ENCODE peak calls at places on chromosomes 1 and 21, in five cellular contexts. One of them, this sample, is unnamed.
A peak's percentile ranks its signal among the peaks of the same experiment; 100 is the strongest.

GRCh38 chr21:39713905-39714304 is 31.1 kb upstream of the IGSF5 start:
- DNase-seq in adrenal gland: no peak
- DNase-seq in mammary epithelial cell: no peak
- DNase-seq in heart right ventricle: peak; percentile 4
- DNase-seq in CD8-positive, alpha-beta T cell: no peak
- DNase-seq in this sample: no peak

GRCh38 chr1:38046884-38047602 is 450 bp upstream of the POU3F1 start:
- DNase-seq in adrenal gland: peak; percentile 87
- DNase-seq in mammary epithelial cell: peak; percentile 90
- DNase-seq in heart right ventricle: peak; percentile 85
- DNase-seq in CD8-positive, alpha-beta T cell: peak; percentile 35
- DNase-seq in this sample: peak; percentile 30

GRCh38 chr1:225909477-225909876 is 14.6 kb downstream of the PYCR2 start:
- DNase-seq in adrenal gland: no peak
- DNase-seq in mammary epithelial cell: no peak
- DNase-seq in heart right ventricle: no peak
- DNase-seq in CD8-positive, alpha-beta T cell: no peak
- DNase-seq in this sample: no peak

GRCh38 chr1:152141971-152142584 is 16.9 kb downstream of the RPTN start:
- DNase-seq in adrenal gland: peak; percentile 64
- DNase-seq in mammary epithelial cell: peak; percentile 54
- DNase-seq in heart right ventricle: peak; percentile 53
- DNase-seq in CD8-positive, alpha-beta T cell: no peak
- DNase-seq in this sample: peak; percentile 24

GRCh38 chr1:208944981-208945451 is 638.5 kb upstream of the CAMK1G start:
- DNase-seq in adrenal gland: no peak
- DNase-seq in mammary epithelial cell: no peak
- DNase-seq in heart right ventricle: no peak
- DNase-seq in CD8-positive, alpha-beta T cell: no peak
- DNase-seq in this sample: no peak

GRCh38 chr1:42173961-42174715 is 9.6 kb upstream of the GUCA2A start:
- DNase-seq in adrenal gland: no peak
- DNase-seq in mammary epithelial cell: peak; percentile 94
- DNase-seq in heart right ventricle: no peak
- DNase-seq in CD8-positive, alpha-beta T cell: no peak
- DNase-seq in this sample: no peak

GRCh38 chr1:60942291-60942690 is 140.1 kb upstream of the NFIA start:
- DNase-seq in adrenal gland: no peak
- DNase-seq in mammary epithelial cell: peak; percentile 65
- DNase-seq in heart right ventricle: no peak
- DNase-seq in CD8-positive, alpha-beta T cell: no peak
- DNase-seq in this sample: no peak

GRCh38 chr1:76868154-76868882 is 1.0 kb downstream of the ST6GALNAC5 start:
- DNase-seq in adrenal gland: peak; percentile 56
- DNase-seq in mammary epithelial cell: peak; percentile 46
- DNase-seq in heart right ventricle: no peak
- DNase-seq in CD8-positive, alpha-beta T cell: no peak
- DNase-seq in this sample: peak; percentile 11

GRCh38 chr1:210532223-210532598 is 203.5 kb downstream of the HHAT start:
- DNase-seq in adrenal gland: no peak
- DNase-seq in mammary epithelial cell: no peak
- DNase-seq in heart right ventricle: no peak
- DNase-seq in CD8-positive, alpha-beta T cell: no peak
- DNase-seq in this sample: no peak

GRCh38 chr1:40404670-40405462 is 31.3 kb downstream of the SMAP2 start:
- DNase-seq in adrenal gland: no peak
- DNase-seq in mammary epithelial cell: peak; percentile 30
- DNase-seq in heart right ventricle: peak; percentile 27
- DNase-seq in CD8-positive, alpha-beta T cell: no peak
- DNase-seq in this sample: no peak

GRCh38 chr1:96596226-96596625 is 125.4 kb upstream of the PTBP2 start:
- DNase-seq in adrenal gland: peak; percentile 27
- DNase-seq in mammary epithelial cell: peak; percentile 21
- DNase-seq in heart right ventricle: no peak
- DNase-seq in CD8-positive, alpha-beta T cell: no peak
- DNase-seq in this sample: no peak

GRCh38 chr1:39925727-39926342 is 24.1 kb upstream of the MYCL start:
- DNase-seq in adrenal gland: no peak
- DNase-seq in mammary epithelial cell: no peak
- DNase-seq in heart right ventricle: no peak
- DNase-seq in CD8-positive, alpha-beta T cell: no peak
- DNase-seq in this sample: peak; percentile 31

GRCh38 chr1:214648776-214649175 is 45.8 kb downstream of the CENPF start:
- DNase-seq in adrenal gland: no peak
- DNase-seq in mammary epithelial cell: no peak
- DNase-seq in heart right ventricle: no peak
- DNase-seq in CD8-positive, alpha-beta T cell: no peak
- DNase-seq in this sample: no peak

GRCh38 chr1:53590581-53591515 is 131.6 kb downstream of the DMRTB1 start:
- DNase-seq in adrenal gland: no peak
- DNase-seq in mammary epithelial cell: no peak
- DNase-seq in heart right ventricle: peak; percentile 20
- DNase-seq in CD8-positive, alpha-beta T cell: no peak
- DNase-seq in this sample: peak; percentile 12

GRCh38 chr1:159161001-159161718 is 10.3 kb upstream of the CADM3 start:
- DNase-seq in adrenal gland: peak; percentile 86
- DNase-seq in mammary epithelial cell: peak; percentile 81
- DNase-seq in heart right ventricle: peak; percentile 69
- DNase-seq in CD8-positive, alpha-beta T cell: peak; percentile 28
- DNase-seq in this sample: peak; percentile 80

GRCh38 chr1:9746211-9746610 is 77.6 kb downstream of the CLSTN1 start:
- DNase-seq in adrenal gland: peak; percentile 58
- DNase-seq in mammary epithelial cell: no peak
- DNase-seq in heart right ventricle: no peak
- DNase-seq in CD8-positive, alpha-beta T cell: no peak
- DNase-seq in this sample: no peak

GRCh38 chr1:44433209-44433608 is 28.2 kb downstream of the RNF220 start:
- DNase-seq in adrenal gland: no peak
- DNase-seq in mammary epithelial cell: no peak
- DNase-seq in heart right ventricle: no peak
- DNase-seq in CD8-positive, alpha-beta T cell: no peak
- DNase-seq in this sample: no peak

GRCh38 chr1:58815069-58815679 is 31.3 kb upstream of the JUN start:
- DNase-seq in adrenal gland: peak; percentile 92
- DNase-seq in mammary epithelial cell: peak; percentile 85
- DNase-seq in heart right ventricle: peak; percentile 83
- DNase-seq in CD8-positive, alpha-beta T cell: peak; percentile 25
- DNase-seq in this sample: peak; percentile 82

GRCh38 chr1:39940253-39940652 is 14.7 kb upstream of the MFSD2A start:
- DNase-seq in adrenal gland: peak; percentile 32
- DNase-seq in mammary epithelial cell: no peak
- DNase-seq in heart right ventricle: no peak
- DNase-seq in CD8-positive, alpha-beta T cell: no peak
- DNase-seq in this sample: no peak

GRCh38 chr1:155320661-155321576 is at the start of gene RUSC1:
- DNase-seq in adrenal gland: peak; percentile 83
- DNase-seq in mammary epithelial cell: no peak
- DNase-seq in heart right ventricle: peak; percentile 88
- DNase-seq in CD8-positive, alpha-beta T cell: peak; percentile 40
- DNase-seq in this sample: no peak

GRCh38 chr1:113219377-113219776 is 146.4 kb downstream of the LRIG2 start:
- DNase-seq in adrenal gland: no peak
- DNase-seq in mammary epithelial cell: no peak
- DNase-seq in heart right ventricle: no peak
- DNase-seq in CD8-positive, alpha-beta T cell: no peak
- DNase-seq in this sample: no peak

GRCh38 chr1:181101581-181102226 is 13.2 kb downstream of the IER5 start:
- DNase-seq in adrenal gland: no peak
- DNase-seq in mammary epithelial cell: peak; percentile 66
- DNase-seq in heart right ventricle: no peak
- DNase-seq in CD8-positive, alpha-beta T cell: no peak
- DNase-seq in this sample: no peak
- H3K4me3 ChIP-seq in adrenal gland: no peak overlapping the region
- H3K4me3 ChIP-seq in mammary epithelial cell: no peak overlapping the region
- H3K4me3 ChIP-seq in heart right ventricle: no peak overlapping the region
- H3K4me3 ChIP-seq in CD8-positive, alpha-beta T cell: no peak overlapping the region
- H3K4me3 ChIP-seq in this sample: no peak overlapping the region

GRCh38 chr1:163094182-163094581 is 25.0 kb downstream of the RGS4 start:
- DNase-seq in adrenal gland: no peak
- DNase-seq in mammary epithelial cell: no peak
- DNase-seq in heart right ventricle: no peak
- DNase-seq in CD8-positive, alpha-beta T cell: no peak
- DNase-seq in this sample: no peak
- H3K4me3 ChIP-seq in adrenal gland: no peak overlapping the region
- H3K4me3 ChIP-seq in mammary epithelial cell: no peak overlapping the region
- H3K4me3 ChIP-seq in heart right ventricle: no peak overlapping the region
- H3K4me3 ChIP-seq in CD8-positive, alpha-beta T cell: no peak overlapping the region
- H3K4me3 ChIP-seq in this sample: no peak overlapping the region

GRCh38 chr1:48741380-48741779 is 35.3 kb downstream of the BEND5 start:
- DNase-seq in adrenal gland: no peak
- DNase-seq in mammary epithelial cell: no peak
- DNase-seq in heart right ventricle: no peak
- DNase-seq in CD8-positive, alpha-beta T cell: no peak
- DNase-seq in this sample: no peak

GRCh38 chr1:48749068-48749467 is 27.6 kb downstream of the BEND5 start:
- DNase-seq in adrenal gland: no peak
- DNase-seq in mammary epithelial cell: no peak
- DNase-seq in heart right ventricle: no peak
- DNase-seq in CD8-positive, alpha-beta T cell: no peak
- DNase-seq in this sample: no peak

GRCh38 chr1:48743480-48743879 is 33.2 kb downstream of the BEND5 start:
- DNase-seq in adrenal gland: no peak
- DNase-seq in mammary epithelial cell: no peak
- DNase-seq in heart right ventricle: no peak
- DNase-seq in CD8-positive, alpha-beta T cell: no peak
- DNase-seq in this sample: no peak

GRCh38 chr1:48744032-48744431 is 32.7 kb downstream of the BEND5 start:
- DNase-seq in adrenal gland: no peak
- DNase-seq in mammary epithelial cell: no peak
- DNase-seq in heart right ventricle: no peak
- DNase-seq in CD8-positive, alpha-beta T cell: no peak
- DNase-seq in this sample: no peak
- H3K4me3 ChIP-seq in adrenal gland: no peak overlapping the region
- H3K4me3 ChIP-seq in mammary epithelial cell: no peak overlapping the region
- H3K4me3 ChIP-seq in heart right ventricle: no peak overlapping the region
- H3K4me3 ChIP-seq in CD8-positive, alpha-beta T cell: no peak overlapping the region
- H3K4me3 ChIP-seq in this sample: no peak overlapping the region

DNA sequence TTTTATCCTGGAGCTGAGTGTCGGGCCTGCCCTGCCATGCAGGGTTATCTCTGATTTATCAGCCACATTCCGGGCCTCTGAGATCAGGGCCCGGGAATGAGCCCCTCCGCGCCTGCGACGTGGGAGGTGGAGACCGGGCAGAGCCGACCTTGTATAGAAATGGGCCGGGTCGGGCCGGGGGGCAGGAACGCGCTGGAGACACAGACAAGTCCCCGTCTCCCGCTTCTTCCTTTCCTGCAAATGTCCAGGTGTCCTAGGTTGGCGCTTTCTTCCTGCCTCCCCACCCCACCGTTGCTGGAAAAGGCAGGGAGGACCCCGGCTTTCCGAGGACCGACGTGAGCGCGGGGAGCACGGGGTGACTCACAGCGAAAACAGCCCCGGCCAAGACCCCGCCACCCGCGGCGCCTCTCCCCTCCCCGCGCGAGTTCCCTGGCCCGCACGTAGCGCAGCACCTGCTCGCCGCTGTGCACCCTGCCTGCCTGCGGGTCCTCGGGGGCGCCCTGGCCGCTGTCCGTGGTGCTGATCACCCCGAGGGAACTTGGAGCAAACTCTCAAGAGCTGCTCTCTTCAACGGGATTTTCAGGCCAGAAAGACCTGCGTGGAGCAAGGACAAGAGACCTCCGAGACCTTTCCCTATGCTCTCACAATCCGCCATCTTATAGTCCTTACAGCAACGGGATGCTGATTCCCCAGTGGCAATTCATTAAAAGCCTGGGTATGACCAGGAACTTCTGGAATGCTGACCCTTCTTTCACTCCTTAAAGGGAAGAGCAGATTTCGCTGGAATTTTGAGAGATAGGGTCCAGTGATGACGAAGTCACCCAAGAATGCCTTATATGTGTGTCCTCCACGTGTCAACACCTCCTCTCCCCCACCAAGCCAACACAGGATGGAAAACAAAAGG is 475 bp upstream of the NPPB start:
- DNase-seq in adrenal gland: peak; percentile 68
- DNase-seq in mammary epithelial cell: peak; percentile 40
- DNase-seq in heart right ventricle: peak; percentile 66
- DNase-seq in CD8-positive, alpha-beta T cell: peak; percentile 48
- DNase-seq in this sample: peak; percentile 12
- H3K4me3 ChIP-seq in adrenal gland: no peak overlapping the region
- H3K4me3 ChIP-seq in mammary epithelial cell: no peak overlapping the region
- H3K4me3 ChIP-seq in heart right ventricle: peak overlapping the region; percentile 38
- H3K4me3 ChIP-seq in CD8-positive, alpha-beta T cell: no peak overlapping the region
- H3K4me3 ChIP-seq in this sample: no peak overlapping the region

This sample was measured in skeletal muscle cell.